ENCODE peak calls at places on chromosomes 3 and 15, in seven cellular contexts. B is left ventricle myocardium inferior; W is lower lobe of right lung; C is kidney; L is CD4-positive, alpha-beta memory T cell; E is body of pancreas; U is Panc1. Y is an unnamed sample.
A peak's percentile ranks its signal among the peaks of the same experiment; 100 is the strongest.

GRCh38 chr3:170079466-170080165 is 41.8 kb downstream of the GPR160 start:
- DNase-seq in B (no peak), E (no peak), L (no peak), C (no peak), W (no peak), U (no peak), Y (peak; percentile 21)

GRCh38 chr3:128426128-128426921 is 40.4 kb downstream of the DNAJB8 start:
- DNase-seq in W (peak; percentile 64), B (peak; percentile 40), L (peak; percentile 66), U (no peak), C (peak; percentile 82), E (peak; percentile 53), Y (peak; percentile 28)

GRCh38 chr15:98554272-98555172 is 93.8 kb upstream of the IGF1R start:
- DNase-seq in C (no peak), U (no peak), L (no peak), E (peak; percentile 83), W (no peak), B (no peak), Y (no peak)

GRCh38 chr3:48507256-48508061 is 3.5 kb upstream of the SHISA5 start:
- DNase-seq in B (peak; percentile 24), W (peak; percentile 65), C (peak; percentile 79), E (peak; percentile 71), L (peak; percentile 76), U (peak; percentile 24), Y (peak; percentile 74)

GRCh38 chr15:91723959-91724358 is 129.5 kb upstream of the SLCO3A1 start:
- DNase-seq in B (no peak), W (no peak), C (no peak), L (no peak), U (no peak), E (no peak), Y (no peak)

GRCh38 chr3:170690133-170690981 is 104.5 kb upstream of the SLC7A14 start:
- DNase-seq in L (peak; percentile 12), W (peak; percentile 79), B (peak; percentile 60), C (peak; percentile 64), U (no peak), E (peak; percentile 64), Y (peak; percentile 68)

GRCh38 chr3:38136272-38136806 is 588 bp downstream of the ACAA1 start:
- DNase-seq in E (peak; percentile 72), C (no peak), L (no peak), W (peak; percentile 69), B (no peak), U (no peak), Y (no peak)

GRCh38 chr3:10553586-10554235 is 48.3 kb upstream of the ATP2B2 start:
- DNase-seq in B (no peak), E (no peak), L (no peak), W (no peak), C (no peak), U (no peak), Y (no peak)

GRCh38 chr3:123951522-123952447 is 9.2 kb downstream of the CCDC14 start:
- DNase-seq in E (no peak), B (no peak), U (no peak), C (no peak), W (no peak), L (no peak), Y (no peak)

GRCh38 chr3:70090322-70090913 is 90.9 kb downstream of the SAMMSON start:
- DNase-seq in W (no peak), L (no peak), C (no peak), U (no peak), B (no peak), E (peak; percentile 4), Y (peak; percentile 9)

GRCh38 chr3:194773666-194774455 is 88.2 kb downstream of the FAM43A start:
- DNase-seq in B (no peak), W (no peak), U (no peak), L (no peak), E (no peak), C (no peak), Y (peak; percentile 53)

GRCh38 chr3:182618085-182618732 is 175.1 kb upstream of the ATP11B start:
- DNase-seq in W (no peak), L (no peak), E (no peak), B (no peak), U (peak; percentile 10), C (no peak), Y (peak; percentile 16)

GRCh38 chr15:56608140-56608778 is 125.0 kb downstream of the ZNF280D start:
- DNase-seq in B (no peak), L (no peak), U (no peak), W (no peak), C (no peak), E (no peak), Y (no peak)

GRCh38 chr15:99677540-99678134 is 55.6 kb downstream of the LYSMD4 start:
- DNase-seq in L (no peak), C (no peak), E (no peak), W (no peak), B (no peak), U (no peak), Y (no peak)

GRCh38 chr3:4930501-4930900 is 48.7 kb upstream of the BHLHE40 start:
- DNase-seq in B (no peak), W (no peak), C (no peak), L (no peak), E (no peak), U (no peak), Y (no peak)

GRCh38 chr15:92083190-92083589 is 229.7 kb downstream of the SLCO3A1 start:
- DNase-seq in W (no peak), C (no peak), E (no peak), U (no peak), L (no peak), B (peak; percentile 44), Y (no peak)

GRCh38 chr3:20747736-20748135 is 561.7 kb upstream of the SGO1 start:
- DNase-seq in B (no peak), W (no peak), U (no peak), L (no peak), C (no peak), E (no peak), Y (no peak)

GRCh38 chr3:13600950-13601691 is 52.2 kb downstream of the FBLN2 start:
- DNase-seq in L (no peak), U (peak; percentile 60), E (no peak), B (no peak), C (no peak), W (no peak), Y (no peak)

GRCh38 chr3:146241523-146242240 is 9.2 kb downstream of the PLSCR4 start:
- DNase-seq in C (peak; percentile 63), W (no peak), U (no peak), B (no peak), L (no peak), E (no peak), Y (no peak)

GRCh38 chr3:180979949-180980348 is 9.6 kb downstream of the DNAJC19 start:
- DNase-seq in E (no peak), C (no peak), L (no peak), W (no peak), B (no peak), U (no peak), Y (no peak)

GRCh38 chr3:24683511-24684384 is 189.1 kb upstream of the THRB start:
- DNase-seq in L (no peak), U (peak; percentile 36), C (no peak), W (no peak), B (no peak), E (peak; percentile 46), Y (peak; percentile 37)

GRCh38 chr15:100716456-100717085 is 114.2 kb downstream of the ASB7 start:
- DNase-seq in U (no peak), C (no peak), B (no peak), E (no peak), L (no peak), W (no peak), Y (no peak)

GRCh38 chr15:44788748-44789147 is 52.4 kb downstream of the TRIM69 start:
- DNase-seq in C (no peak), U (no peak), B (no peak), L (no peak), E (no peak), W (no peak), Y (no peak)

GRCh38 chr3:31379598-31379997 is 153.1 kb upstream of the STT3B start:
- DNase-seq in C (no peak), W (no peak), E (no peak), L (no peak), U (no peak), B (no peak), Y (no peak)

GRCh38 chr15:97909291-97909891 is 51.1 kb upstream of the ARRDC4 start:
- DNase-seq in U (peak; percentile 39), L (peak; percentile 22), W (peak; percentile 63), E (peak; percentile 71), C (no peak), B (peak; percentile 58), Y (peak; percentile 75)

GRCh38 chr3:128273841-128274573 is 120.7 kb downstream of the EEFSEC start:
- DNase-seq in B (no peak), W (no peak), E (no peak), C (peak; percentile 59), U (no peak), L (no peak), Y (no peak)

GRCh38 chr15:81877533-81878227 is 168.1 kb downstream of the MEX3B start:
- DNase-seq in E (no peak), B (no peak), L (no peak), W (no peak), C (no peak), U (no peak), Y (no peak)
- H3K4me3 ChIP-seq in E (no peak overlapping the region), B (no peak overlapping the region), L (no peak overlapping the region), W (no peak overlapping the region), C (no peak overlapping the region), U (no peak overlapping the region), Y (no peak overlapping the region)

GRCh38 chr15:66714543-66714981 is 12.5 kb downstream of the SMAD6 start:
- DNase-seq in B (no peak), U (no peak), E (no peak), W (no peak), C (no peak), L (no peak), Y (peak; percentile 56)
- H3K4me3 ChIP-seq in B (no peak overlapping the region), U (no peak overlapping the region), E (no peak overlapping the region), W (peak overlapping the region; percentile 18), C (no peak overlapping the region), L (no peak overlapping the region), Y (no peak overlapping the region)

GRCh38 chr3:185210621-185211157 is 43.2 kb downstream of the EHHADH start:
- DNase-seq in E (no peak), W (no peak), L (no peak), U (no peak), B (no peak), C (no peak), Y (no peak)

GRCh38 chr3:185221203-185221602 is 32.6 kb downstream of the EHHADH start:
- DNase-seq in W (no peak), L (no peak), E (no peak), C (no peak), U (no peak), B (no peak), Y (no peak)

GRCh38 chr3:185215873-185216586 is 37.8 kb downstream of the EHHADH start:
- DNase-seq in U (peak; percentile 15), W (no peak), B (no peak), C (no peak), L (no peak), E (no peak), Y (peak; percentile 29)

DNA sequence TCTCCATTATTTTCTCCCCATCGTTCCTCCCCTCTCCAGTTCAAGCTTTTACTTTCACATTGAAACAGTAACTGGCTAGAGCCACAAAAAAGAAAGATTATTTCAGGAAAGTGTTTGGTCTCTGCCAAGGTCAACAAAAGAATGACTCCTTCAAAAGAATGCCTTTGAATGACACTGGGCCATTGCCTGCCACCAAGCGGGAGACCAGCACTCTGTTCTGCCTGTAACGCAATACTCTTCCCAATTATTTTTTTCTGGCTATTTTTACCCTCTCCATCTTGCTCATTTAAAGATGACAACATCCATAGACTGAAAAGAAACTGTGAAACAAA is 37.3 kb downstream of the EHHADH start:
- DNase-seq in E (peak; percentile 50), W (no peak), B (no peak), L (no peak), U (no peak), C (no peak), Y (no peak)
- H3K4me3 ChIP-seq in E (no peak overlapping the region), W (peak overlapping the region; percentile 46), B (peak overlapping the region; percentile 51), L (no peak overlapping the region), U (no peak overlapping the region), C (peak overlapping the region; percentile 28), Y (no peak overlapping the region)

GRCh38 chr3:63807901-63808589 is 11.1 kb upstream of the C3orf49 start:
- DNase-seq in E (no peak), B (no peak), L (no peak), C (no peak), W (no peak), U (no peak), Y (no peak)
- H3K4me3 ChIP-seq in E (no peak overlapping the region), B (no peak overlapping the region), L (no peak overlapping the region), C (no peak overlapping the region), W (no peak overlapping the region), U (no peak overlapping the region), Y (no peak overlapping the region)